ENCODE peak calls at places on chromosomes 16 and 17, in six cellular contexts. V, G, Z, W, M and N are unnamed samples.

GRCh38 chr16:84115919-84116719 is 623 bp downstream of the MBTPS1 start:
- DNase-seq in V (no peak), G (peak), Z (no peak), W (peak), M (peak), N (no peak)

GRCh38 chr17:37148171-37148570 is 199.4 kb downstream of the AATF start:
- DNase-seq in V (no peak), G (no peak), Z (no peak), W (no peak), M (no peak), N (no peak)

GRCh38 chr17:81417879-81418709 is 22.8 kb downstream of the BAHCC1 start:
- DNase-seq in V (no peak), G (no peak), Z (no peak), W (no peak), M (no peak), N (no peak)

GRCh38 chr17:4175921-4176802 is 33.2 kb downstream of the CYB5D2 start:
- DNase-seq in V (no peak), G (peak), Z (no peak), W (no peak), M (no peak), N (no peak)

GRCh38 chr16:57028086-57028485 is 38.7 kb downstream of the NLRC5 start:
- DNase-seq in V (no peak), G (no peak), Z (no peak), W (no peak), M (no peak), N (no peak)

GRCh38 chr17:74276051-74276476 is 2.0 kb downstream of the DNAI2 start:
- DNase-seq in V (peak), G (no peak), Z (no peak), W (no peak), M (peak), N (no peak)

GRCh38 chr17:48024149-48025039 is 13.2 kb downstream of the COPZ2 start:
- DNase-seq in V (no peak), G (peak), Z (no peak), W (no peak), M (peak), N (no peak)

GRCh38 chr16:2303923-2304322 is 36.0 kb upstream of the RNPS1 start:
- DNase-seq in V (no peak), G (no peak), Z (no peak), W (no peak), M (no peak), N (no peak)

GRCh38 chr16:56257260-56257659 is 66.0 kb downstream of the GNAO1 start:
- DNase-seq in V (no peak), G (no peak), Z (no peak), W (no peak), M (no peak), N (no peak)

GRCh38 chr17:50423553-50424159 is 2.4 kb upstream of the ACSF2 start:
- DNase-seq in V (no peak), G (no peak), Z (peak), W (no peak), M (peak), N (peak)

GRCh38 chr16:46970089-46970488 is 3.4 kb downstream of the DNAJA2 start:
- DNase-seq in V (no peak), G (no peak), Z (no peak), W (no peak), M (no peak), N (no peak)

GRCh38 chr16:77307764-77308561 is 108.8 kb downstream of the SYCE1L start:
- DNase-seq in V (no peak), G (no peak), Z (no peak), W (no peak), M (peak), N (no peak)

GRCh38 chr16:12688972-12689850 is 114.5 kb downstream of the CPPED1 start:
- DNase-seq in V (no peak), G (no peak), Z (no peak), W (no peak), M (no peak), N (no peak)

GRCh38 chr17:48717367-48718161 is 4.8 kb downstream of the PRAC1 start:
- DNase-seq in V (no peak), G (no peak), Z (no peak), W (no peak), M (no peak), N (no peak)

GRCh38 chr16:2436110-2436509 is 6.9 kb downstream of the CCNF start:
- DNase-seq in V (no peak), G (no peak), Z (no peak), W (no peak), M (no peak), N (no peak)

GRCh38 chr17:6591599-6592158 is 35.3 kb upstream of the PITPNM3 start:
- DNase-seq in V (no peak), G (no peak), Z (peak), W (no peak), M (no peak), N (peak)

GRCh38 chr16:79008869-79009179 is 591.7 kb downstream of the MAF start:
- DNase-seq in V (no peak), G (no peak), Z (no peak), W (no peak), M (no peak), N (no peak)

GRCh38 chr17:73474370-73474988 is 162.7 kb upstream of the CDC42EP4 start:
- DNase-seq in V (no peak), G (no peak), Z (no peak), W (no peak), M (peak), N (no peak)

GRCh38 chr17:48641541-48642058 is 15.4 kb upstream of the HOXB9 start:
- DNase-seq in V (no peak), G (no peak), Z (no peak), W (no peak), M (no peak), N (no peak)

GRCh38 chr16:88468289-88469129 is 15.4 kb downstream of the ZFPM1 start:
- DNase-seq in V (no peak), G (no peak), Z (no peak), W (no peak), M (peak), N (no peak)

GRCh38 chr17:74078363-74078762 is 125.1 kb upstream of the RPL38 start:
- DNase-seq in V (no peak), G (no peak), Z (no peak), W (no peak), M (no peak), N (no peak)

GRCh38 chr17:20170085-20170484 is 160.9 kb downstream of the SPECC1 start:
- DNase-seq in V (no peak), G (no peak), Z (no peak), W (no peak), M (no peak), N (no peak)